ENCODE peak calls at places on chromosomes 12 and 14, in six cellular contexts. Y is foreskin fibroblast, C is transverse colon, V is astrocyte of the spinal cord, I is stomach, R is tibial nerve. G is an unnamed sample.
A peak's percentile ranks its signal among the peaks of the same experiment; 100 is the strongest.

GRCh38 chr14:104243200-104243599 is 104.8 kb downstream of the KIF26A start:
- DNase-seq in Y (no peak), C (no peak), V (no peak), I (no peak), R (no peak), G (no peak)

GRCh38 chr12:10557329-10557728 is 51.6 kb downstream of the EIF2S3B start:
- DNase-seq in Y (no peak), C (no peak), V (no peak), I (no peak), R (no peak), G (no peak)

GRCh38 chr14:92747701-92748258 is 647 bp downstream of the LGMN start:
- DNase-seq in Y (peak; percentile 24), C (peak; percentile 24), V (peak; percentile 27), I (no peak), R (no peak), G (no peak)

GRCh38 chr14:25381498-25381897 is 331.6 kb upstream of the STXBP6 start:
- DNase-seq in Y (no peak), C (no peak), V (no peak), I (no peak), R (no peak), G (no peak)

GRCh38 chr12:116916714-116917114 is 6.0 kb downstream of the FBXW8 start:
- DNase-seq in Y (peak; percentile 78), C (peak; percentile 9), V (peak; percentile 83), I (peak; percentile 37), R (no peak), G (peak; percentile 69)

GRCh38 chr14:100383727-100384158 is 60.6 kb downstream of the SLC25A47 start:
- DNase-seq in Y (peak; percentile 80), C (peak; percentile 75), V (no peak), I (peak; percentile 77), R (peak; percentile 29), G (peak; percentile 70)

GRCh38 chr14:92897922-92898599 is 24.9 kb upstream of the CHGA start:
- DNase-seq in Y (no peak), C (no peak), V (no peak), I (no peak), R (no peak), G (no peak)

GRCh38 chr14:59677771-59678211 is 101.2 kb upstream of the CCDC175 start:
- DNase-seq in Y (peak; percentile 19), C (no peak), V (peak; percentile 78), I (no peak), R (no peak), G (no peak)

GRCh38 chr14:67999290-67999689 is 179.7 kb downstream of the RAD51B start:
- DNase-seq in Y (peak; percentile 74), C (no peak), V (peak; percentile 50), I (no peak), R (no peak), G (no peak)

GRCh38 chr12:80472912-80473500 is 29.0 kb downstream of the PTPRQ start:
- DNase-seq in Y (peak; percentile 81), C (no peak), V (peak; percentile 84), I (no peak), R (no peak), G (peak; percentile 49)

GRCh38 chr14:71549421-71549820 is 382.8 kb upstream of the RGS6 start:
- DNase-seq in Y (no peak), C (no peak), V (no peak), I (no peak), R (no peak), G (no peak)

GRCh38 chr14:91897121-91897701 is 29.9 kb upstream of the TC2N start:
- DNase-seq in Y (peak; percentile 87), C (peak; percentile 17), V (peak; percentile 32), I (peak; percentile 80), R (peak; percentile 50), G (no peak)

GRCh38 chr14:89673499-89674225 is 256.6 kb upstream of the FOXN3 start:
- DNase-seq in Y (peak; percentile 52), C (peak; percentile 58), V (peak; percentile 19), I (no peak), R (no peak), G (no peak)

GRCh38 chr12:2640709-2641108 is 154.1 kb upstream of the FKBP4 start:
- DNase-seq in Y (peak; percentile 98), C (peak; percentile 11), V (peak; percentile 94), I (peak; percentile 33), R (peak; percentile 22), G (peak; percentile 52)

GRCh38 chr12:80282761-80283160 is 161.3 kb upstream of the PTPRQ start:
- DNase-seq in Y (peak; percentile 77), C (no peak), V (peak; percentile 43), I (no peak), R (no peak), G (no peak)

GRCh38 chr12:3071710-3072109 is 5.5 kb upstream of the TSPAN9 start:
- DNase-seq in Y (no peak), C (no peak), V (no peak), I (no peak), R (no peak), G (no peak)

GRCh38 chr12:77343291-77343690 is 277.9 kb upstream of the E2F7 start:
- DNase-seq in Y (peak; percentile 76), C (no peak), V (peak; percentile 22), I (no peak), R (no peak), G (no peak)

GRCh38 chr12:104258476-104259067 is 43.0 kb downstream of the TXNRD1 start:
- DNase-seq in Y (no peak), C (no peak), V (no peak), I (no peak), R (no peak), G (no peak)

GRCh38 chr12:32139064-32139421 is 32.4 kb downstream of the BICD1 start:
- DNase-seq in Y (peak; percentile 56), C (peak; percentile 46), V (peak; percentile 61), I (no peak), R (peak; percentile 16), G (no peak)

GRCh38 chr14:104105822-104106470 is 20.4 kb downstream of the ASPG start:
- DNase-seq in Y (no peak), C (peak; percentile 64), V (no peak), I (peak; percentile 72), R (no peak), G (peak; percentile 0)

GRCh38 chr12:54390668-54391551 is 6.4 kb upstream of the ZNF385A start:
- DNase-seq in Y (peak; percentile 49), C (peak; percentile 69), V (no peak), I (peak; percentile 58), R (no peak), G (peak; percentile 69)

GRCh38 chr12:114508529-114509129 is 102.7 kb upstream of the TBX5 start:
- DNase-seq in Y (peak; percentile 93), C (peak; percentile 65), V (peak; percentile 65), I (peak; percentile 69), R (peak; percentile 89), G (peak; percentile 53)

GRCh38 chr12:49231881-49232650 is 32.8 kb upstream of the TUBA1C start:
- DNase-seq in Y (no peak), C (no peak), V (peak; percentile 20), I (no peak), R (no peak), G (no peak)

GRCh38 chr14:55131782-55132181 is 2.7 kb downstream of the LGALS3 start:
- DNase-seq in Y (no peak), C (peak; percentile 54), V (no peak), I (no peak), R (no peak), G (peak; percentile 42)

GRCh38 chr14:55130194-55130550 is 1.1 kb downstream of the LGALS3 start:
- DNase-seq in Y (peak; percentile 50), C (no peak), V (no peak), I (peak; percentile 44), R (no peak), G (no peak)

GRCh38 chr14:55136241-55136640 is 7.2 kb downstream of the LGALS3 start:
- DNase-seq in Y (peak; percentile 75), C (no peak), V (peak; percentile 68), I (no peak), R (no peak), G (no peak)

GRCh38 chr14:55136868-55137785 is 8.1 kb downstream of the LGALS3 start:
- DNase-seq in Y (peak; percentile 90), C (peak; percentile 41), V (peak; percentile 90), I (peak; percentile 79), R (peak; percentile 73), G (peak; percentile 38)

GRCh38 chr14:55133416-55133815 is 4.4 kb downstream of the LGALS3 start:
- DNase-seq in Y (peak; percentile 45), C (no peak), V (no peak), I (no peak), R (no peak), G (no peak)
- TF ChIP-seq CTCF in Y (no peak), C (peak; percentile 21), V (peak; percentile 28), I (no peak), R (no peak), G (no peak)

GRCh38 chr12:94725375-94726168 is 75.2 kb upstream of the TMCC3 start:
- DNase-seq in Y (peak; percentile 61), C (peak; percentile 23), V (peak; percentile 34), I (peak; percentile 51), R (peak; percentile 31), G (peak; percentile 40)
- TF ChIP-seq CTCF in Y (peak; percentile 21), C (peak; percentile 30), V (peak; percentile 52), I (no peak), R (no peak), G (no peak)

DNA sequence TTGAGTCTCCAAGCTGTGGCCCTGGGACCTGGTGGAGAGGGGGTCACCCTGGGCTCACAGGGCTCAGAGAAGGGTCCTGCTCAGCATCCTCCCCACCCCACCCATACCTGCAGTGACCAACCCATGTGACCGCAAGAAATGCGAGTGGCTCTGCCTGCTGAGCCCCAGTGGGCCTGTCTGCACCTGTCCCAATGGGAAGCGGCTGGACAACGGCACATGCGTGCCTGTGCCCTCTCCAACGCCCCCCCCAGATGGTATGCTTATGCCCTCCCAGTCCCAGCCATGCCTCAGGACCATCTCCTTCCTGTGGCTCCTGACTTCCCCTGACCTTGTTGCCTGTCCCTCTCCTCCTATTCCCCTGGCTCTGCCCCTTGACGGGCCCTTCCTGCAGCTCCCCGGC is 6.7 kb upstream of the NXPH4 start:
- DNase-seq in Y (no peak), C (no peak), V (no peak), I (no peak), R (no peak), G (no peak)
- TF ChIP-seq CTCF in Y (no peak), C (no peak), V (no peak), I (no peak), R (no peak), G (no peak)

GRCh38 chr12:109582636-109583035 is 9.0 kb downstream of the MVK start:
- DNase-seq in Y (no peak), C (no peak), V (no peak), I (no peak), R (no peak), G (peak; percentile 39)
- TF ChIP-seq CTCF in Y (no peak), C (no peak), V (no peak), I (no peak), R (no peak), G (no peak)